ENCODE peak calls at places on chromosome 13, in nine cellular contexts. A is natural killer cell; S is GM19239; Y is skeletal muscle cell; G is T-helper 17 cell; L is mesothelial cell of epicardium; U is EH; P is activated T-helper 1 cell treated with anti-CD3 and anti-CD28 coated beads, Interleukin-12 subunit alpha, Interleukin-12 subunit beta, Interleukin-2, Interleukin-4 antibody, amounts not matched to agents 30 ng/mL and 10 ng/mL and 1 ng/mL, durations not matched to agents 14 hours and 24 hours and 36 hours; D is adrenal gland. N is an unnamed sample.

GRCh38 chr13:60617863-60618733 is 221.1 kb downstream of the TDRD3 start:
- DNase-seq in G (no peak), P (no peak), Y (no peak), L (no peak), S (no peak), D (peak; percentile 21), A (no peak), U (peak; percentile 26), N (no peak)

GRCh38 chr13:42612021-42612765 is 38.2 kb downstream of the TNFSF11 start:
- DNase-seq in S (no peak), P (no peak), U (no peak), Y (no peak), A (no peak), D (no peak), L (no peak), G (no peak), N (no peak)

GRCh38 chr13:67238277-67238859 is 8.2 kb upstream of the PCDH9 start:
- DNase-seq in P (no peak), U (peak; percentile 43), S (no peak), A (no peak), L (no peak), Y (no peak), D (no peak), G (no peak), N (no peak)

GRCh38 chr13:64274481-64275217 is 2859.0 kb upstream of the PCDH20 start:
- DNase-seq in P (no peak), L (no peak), Y (no peak), D (no peak), S (no peak), U (no peak), A (no peak), G (no peak), N (no peak)

GRCh38 chr13:110916671-110917142 is 1.8 kb upstream of the ANKRD10 start:
- DNase-seq in U (peak; percentile 94), L (no peak), S (no peak), G (no peak), Y (peak; percentile 19), A (no peak), D (no peak), P (no peak), N (no peak)

GRCh38 chr13:33189470-33189869 is 96.1 kb downstream of the STARD13 start:
- DNase-seq in P (no peak), A (no peak), D (no peak), S (no peak), Y (no peak), U (no peak), L (no peak), G (no peak), N (no peak)

GRCh38 chr13:51317262-51317661 is 22.2 kb upstream of the SERPINE3 start:
- DNase-seq in A (no peak), D (no peak), U (peak; percentile 58), P (no peak), S (no peak), L (no peak), Y (peak; percentile 33), G (no peak), N (no peak)

GRCh38 chr13:49436890-49437289 is 7.0 kb downstream of the CAB39L start:
- DNase-seq in L (no peak), A (no peak), D (peak; percentile 48), P (no peak), Y (no peak), U (peak; percentile 69), G (no peak), S (no peak), N (no peak)

GRCh38 chr13:37656247-37656940 is 57.8 kb upstream of the POSTN start:
- DNase-seq in A (no peak), G (no peak), L (no peak), P (no peak), D (no peak), S (no peak), U (peak; percentile 100), Y (peak; percentile 96), N (no peak)

GRCh38 chr13:28346136-28346535 is 148.8 kb downstream of the FLT1 start:
- DNase-seq in U (peak; percentile 77), L (no peak), P (no peak), D (no peak), A (no peak), S (no peak), Y (no peak), G (no peak), N (no peak)

GRCh38 chr13:73876323-73876722 is 257.9 kb downstream of the KLF12 start:
- DNase-seq in A (no peak), G (no peak), S (no peak), P (no peak), L (no peak), D (no peak), Y (no peak), U (peak; percentile 56), N (no peak)

GRCh38 chr13:51906581-51906980 is 44.8 kb downstream of the CCDC70 start:
- DNase-seq in G (no peak), S (no peak), U (no peak), P (no peak), Y (no peak), L (no peak), D (peak; percentile 13), A (no peak), N (no peak)

GRCh38 chr13:76783798-76784197 is 102.4 kb downstream of the KCTD12 start:
- DNase-seq in A (no peak), Y (no peak), L (no peak), G (no peak), U (no peak), D (no peak), P (no peak), S (no peak), N (no peak)

GRCh38 chr13:90717451-90717936 is 630.0 kb upstream of the MIR17HG start:
- DNase-seq in Y (peak; percentile 53), D (peak; percentile 19), L (no peak), A (no peak), P (no peak), U (peak; percentile 74), S (no peak), G (no peak), N (no peak)

GRCh38 chr13:110070511-110071120 is 236.3 kb downstream of the COL4A1 start:
- DNase-seq in L (no peak), P (no peak), A (no peak), U (peak; percentile 64), Y (peak; percentile 54), S (no peak), G (no peak), D (no peak), N (no peak)

GRCh38 chr13:34465423-34465922 is 476.6 kb upstream of the NBEA start:
- DNase-seq in G (no peak), D (no peak), L (no peak), U (no peak), P (no peak), A (no peak), Y (no peak), S (no peak), N (no peak)

GRCh38 chr13:44474122-44474910 is 100.7 kb downstream of the SERP2 start:
- DNase-seq in G (no peak), L (no peak), S (no peak), U (peak; percentile 43), P (no peak), A (no peak), Y (no peak), D (no peak), N (no peak)

GRCh38 chr13:79485014-79485441 is 4.1 kb downstream of the NDFIP2 start:
- DNase-seq in D (peak; percentile 41), G (no peak), S (no peak), A (no peak), P (no peak), L (no peak), U (peak; percentile 90), Y (peak; percentile 86), N (no peak)

GRCh38 chr13:90979059-90979458 is 368.4 kb upstream of the MIR17HG start:
- DNase-seq in Y (peak; percentile 7), A (no peak), U (no peak), P (no peak), D (no peak), S (no peak), L (no peak), G (no peak), N (no peak)

GRCh38 chr13:34672631-34673030 is 269.4 kb upstream of the NBEA start:
- DNase-seq in S (no peak), Y (no peak), U (no peak), G (no peak), A (no peak), L (no peak), P (no peak), D (no peak), N (no peak)

GRCh38 chr13:49060698-49061387 is 85.1 kb downstream of the FNDC3A start:
- DNase-seq in P (no peak), L (no peak), D (no peak), A (no peak), G (no peak), Y (no peak), S (no peak), U (peak; percentile 62), N (no peak)

GRCh38 chr13:35512271-35512920 is 35.9 kb upstream of the MAB21L1 start:
- DNase-seq in L (no peak), Y (peak; percentile 94), A (no peak), S (no peak), G (no peak), U (peak; percentile 94), P (no peak), D (peak; percentile 33), N (no peak)

GRCh38 chr13:109626386-109627171 is 159.8 kb downstream of the IRS2 start:
- DNase-seq in G (no peak), D (no peak), S (no peak), U (no peak), A (no peak), P (no peak), L (no peak), Y (no peak), N (no peak)

GRCh38 chr13:19864339-19865309 is 1.2 kb upstream of the ZMYM5 start:
- DNase-seq in A (peak; percentile 71), P (peak; percentile 65), Y (no peak), L (peak; percentile 37), S (peak; percentile 10), U (peak; percentile 65), D (peak; percentile 76), G (peak; percentile 56), N (peak; percentile 65)

N was measured in CD14-positive monocyte.